ENCODE peak calls at places on chromosomes 11 and 22, in four cellular contexts. I, Y, S and Z are unnamed samples.

GRCh38 chr11:111935331-111936044 is 1.7 kb upstream of the DIXDC1 start:
- DNase-seq in Y (no peak), I (no peak), S (no peak), Z (no peak)

GRCh38 chr11:68003846-68004550 is at the start of gene UNC93B1:
- DNase-seq in I (peak), S (peak), Y (peak), Z (peak)

GRCh38 chr11:128262463-128263345 is 324.7 kb downstream of the ETS1 start:
- DNase-seq in I (no peak), Y (no peak), S (no peak), Z (no peak)

GRCh38 chr22:20981787-20982562 is at the start of gene LZTR1:
- DNase-seq in I (peak), Y (peak), S (peak), Z (peak)

GRCh38 chr11:75475767-75476650 is 43.0 kb upstream of the KLHL35 start:
- DNase-seq in S (no peak), Y (no peak), I (peak), Z (peak)

GRCh38 chr11:14446701-14447169 is 52.9 kb downstream of the COPB1 start:
- DNase-seq in Y (no peak), S (no peak), I (no peak), Z (peak)

GRCh38 chr11:35145249-35145648 is 6.3 kb downstream of the CD44 start:
- DNase-seq in I (no peak), S (no peak), Y (no peak), Z (peak)

GRCh38 chr22:50019316-50019715 is 6.8 kb upstream of the IL17REL start:
- DNase-seq in I (no peak), S (no peak), Y (no peak), Z (no peak)

GRCh38 chr11:112834277-112834755 is 126.9 kb upstream of the NCAM1 start:
- DNase-seq in Y (no peak), I (peak), S (no peak), Z (no peak)

GRCh38 chr11:74265256-74265655 is 46.2 kb downstream of the P4HA3 start:
- DNase-seq in S (no peak), Y (no peak), I (no peak), Z (no peak)

GRCh38 chr11:35949242-35949641 is 5.4 kb downstream of the LDLRAD3 start:
- DNase-seq in S (no peak), I (no peak), Y (no peak), Z (no peak)

GRCh38 chr11:44446996-44447771 is 118.3 kb upstream of the CD82 start:
- DNase-seq in Y (no peak), I (no peak), S (no peak), Z (no peak)

GRCh38 chr11:1920128-1920908 is 815 bp downstream of the TNNT3 start:
- DNase-seq in S (no peak), I (no peak), Y (no peak), Z (no peak)

GRCh38 chr11:8219257-8220021 is 44.2 kb downstream of the LMO1 start:
- DNase-seq in I (no peak), S (peak), Y (peak), Z (peak)

GRCh38 chr11:130390071-130390758 is 38.2 kb downstream of the ADAMTS8 start:
- DNase-seq in S (no peak), Y (no peak), I (no peak), Z (peak)

GRCh38 chr11:103736986-103737622 is 299.3 kb upstream of the DDI1 start:
- DNase-seq in S (no peak), I (peak), Y (no peak), Z (no peak)

GRCh38 chr11:118415739-118416068 is 14.3 kb downstream of the ATP5MG start:
- DNase-seq in S (no peak), Y (no peak), I (no peak), Z (peak)

GRCh38 chr11:46520971-46521745 is 72.7 kb downstream of the AMBRA1 start:
- DNase-seq in S (no peak), I (no peak), Y (no peak), Z (peak)

GRCh38 chr22:37165940-37166674 is 16.4 kb upstream of the IL2RB start:
- DNase-seq in Y (no peak), S (no peak), I (peak), Z (no peak)

GRCh38 chr22:17130199-17130598 is 9.0 kb upstream of the TMEM121B start:
- DNase-seq in Y (no peak), I (no peak), S (no peak), Z (no peak)

GRCh38 chr22:47106806-47107205 is 344.4 kb downstream of the TBC1D22A start:
- DNase-seq in Y (no peak), I (no peak), S (no peak), Z (no peak)

GRCh38 chr11:20457001-20457768 is 69.7 kb downstream of the PRMT3 start:
- DNase-seq in Y (no peak), I (no peak), S (no peak), Z (no peak)

GRCh38 chr11:59283825-59284772 is 71.4 kb upstream of the MPEG1 start:
- DNase-seq in S (no peak), Y (peak), I (no peak), Z (peak)

GRCh38 chr11:134040386-134041297 is 28.2 kb upstream of the JAM3 start:
- DNase-seq in S (no peak), I (no peak), Y (peak), Z (no peak)

GRCh38 chr22:35498026-35498425 is 42.6 kb upstream of the RASD2 start:
- DNase-seq in S (no peak), I (no peak), Y (no peak), Z (peak)

GRCh38 chr22:38135133-38135706 is 24.7 kb upstream of the BAIAP2L2 start:
- DNase-seq in Y (no peak), S (no peak), I (no peak), Z (peak)

GRCh38 chr11:76551400-76551799 is 106.6 kb downstream of the EMSY start:
- DNase-seq in Y (no peak), I (no peak), S (no peak), Z (peak)
- TF ChIP-seq CTCF in Y (no peak), I (peak), S (no peak), Z (peak)

GRCh38 chr11:122646549-122647340 is 8.8 kb upstream of the UBASH3B start:
- DNase-seq in Y (no peak), I (no peak), S (no peak), Z (peak)
- TF ChIP-seq CTCF in Y (no peak), I (no peak), S (no peak), Z (no peak)

DNA sequence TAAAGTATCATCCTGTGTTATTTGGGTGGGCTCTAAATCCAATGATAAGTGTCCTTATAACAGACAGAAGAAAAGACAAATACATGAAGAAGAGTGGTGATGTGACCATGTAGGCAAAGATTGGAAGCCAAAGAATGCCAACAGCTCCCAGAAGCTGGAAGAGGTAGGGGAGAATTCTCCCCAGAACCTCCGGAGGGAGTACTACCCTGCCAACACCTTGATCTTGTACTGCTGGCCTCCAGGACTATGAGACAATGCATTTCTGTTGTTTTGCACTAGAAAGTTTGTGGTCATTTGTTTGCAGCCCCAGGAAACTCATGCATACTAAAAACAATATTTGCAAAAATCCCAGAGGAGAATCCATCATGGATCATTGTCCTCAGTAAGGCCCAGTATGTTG is 115.0 kb upstream of the ARHGAP20 start:
- DNase-seq in S (no peak), Y (no peak), I (no peak), Z (no peak)
- TF ChIP-seq CTCF in S (no peak), Y (no peak), I (no peak), Z (no peak)

GRCh38 chr22:22711532-22711913 is 67.1 kb downstream of the GGTLC2 start:
- DNase-seq in S (peak), I (no peak), Y (no peak), Z (no peak)

GRCh38 chr22:22710719-22711531 is 66.5 kb downstream of the GGTLC2 start:
- DNase-seq in Y (peak), I (peak), S (peak), Z (peak)

GRCh38 chr22:22712092-22712658 is 67.8 kb downstream of the GGTLC2 start:
- DNase-seq in I (no peak), S (no peak), Y (no peak), Z (no peak)

GRCh38 chr22:22712666-22713365 is 68.4 kb downstream of the GGTLC2 start:
- DNase-seq in I (no peak), Y (no peak), S (no peak), Z (no peak)

DNA sequence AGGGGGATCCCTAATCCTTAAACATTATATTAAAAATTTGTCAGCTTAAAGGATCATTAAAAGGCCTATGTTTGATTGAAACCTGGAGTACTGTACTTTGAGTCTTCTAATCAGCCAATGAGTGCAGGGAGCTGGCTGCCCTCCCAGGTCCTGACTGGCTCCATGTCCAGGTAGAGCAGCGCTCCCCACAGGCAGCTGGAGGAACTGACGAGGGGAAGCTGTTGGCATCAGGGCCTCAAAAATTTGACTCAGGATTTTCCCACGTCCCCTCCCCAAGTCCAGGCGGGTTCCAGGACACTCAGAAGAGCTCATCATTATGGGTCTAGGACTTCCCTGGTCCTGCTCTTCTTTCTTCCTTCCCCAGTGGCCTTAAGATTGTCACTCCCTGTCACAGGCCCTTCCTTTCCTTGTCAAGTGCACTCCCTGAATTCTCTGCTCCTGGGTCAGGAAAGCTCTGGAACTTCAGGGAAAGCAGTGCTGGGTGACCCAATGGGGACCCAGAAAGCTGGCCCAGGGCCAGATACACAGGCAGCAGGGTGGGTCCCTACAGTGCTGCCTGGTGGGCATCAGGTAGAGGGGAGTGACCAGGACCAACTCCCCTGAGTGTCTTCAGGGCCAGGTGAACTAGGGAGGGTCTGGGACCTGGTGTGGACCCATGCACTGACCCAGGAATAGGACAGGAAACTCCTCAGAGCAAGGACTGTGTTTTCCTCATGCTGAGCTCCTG is 65.5 kb downstream of the GGTLC2 start:
- DNase-seq in Y (peak), S (peak), I (no peak), Z (peak)
- TF ChIP-seq CTCF in Y (peak), S (peak), I (no peak), Z (peak)

GRCh38 chr11:56048480-56048879 is 21.0 kb downstream of the OR5AS1 start:
- DNase-seq in I (no peak), S (no peak), Y (no peak), Z (no peak)

DNA sequence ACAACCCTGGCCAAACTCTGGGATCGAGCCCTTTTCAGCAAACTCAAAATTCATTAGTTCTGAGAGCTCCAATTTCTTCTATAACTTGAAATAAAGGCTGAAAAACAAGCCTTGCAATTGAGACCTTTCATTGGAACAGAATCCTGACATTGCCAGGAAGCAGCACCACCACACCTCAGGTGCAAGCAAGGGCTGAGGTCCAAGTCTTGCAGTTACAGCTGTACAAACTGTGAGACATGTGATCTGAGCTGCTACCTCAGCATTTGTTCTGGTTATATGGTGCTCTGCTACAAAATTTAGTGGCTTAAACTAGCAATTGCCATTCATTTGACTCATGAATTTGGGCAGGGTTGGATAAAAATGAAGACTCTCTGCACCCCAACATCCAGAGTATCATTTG is 18.1 kb downstream of the OR5AS1 start:
- DNase-seq in I (no peak), Y (no peak), S (no peak), Z (no peak)
- TF ChIP-seq CTCF in I (no peak), Y (no peak), S (no peak), Z (no peak)

GRCh38 chr11:61293869-61294716 is 1.0 kb downstream of the VWCE start:
- DNase-seq in S (peak), I (peak), Y (peak), Z (peak)
- TF ChIP-seq CTCF in S (no peak), I (no peak), Y (no peak), Z (no peak)

GRCh38 chr11:126060651-126061220 is 1.9 kb downstream of the CDON start:
- DNase-seq in S (no peak), Y (no peak), I (no peak), Z (peak)

GRCh38 chr11:126061707-126062678 is 673 bp downstream of the CDON start:
- DNase-seq in I (peak), S (no peak), Y (peak), Z (peak)

GRCh38 chr11:126063510-126063858 is 818 bp upstream of the CDON start:
- DNase-seq in S (no peak), I (no peak), Y (no peak), Z (no peak)

GRCh38 chr11:126059238-126059761 is 3.4 kb downstream of the CDON start:
- DNase-seq in I (no peak), Y (peak), S (no peak), Z (no peak)

GRCh38 chr11:126062679-126063509 is at the start of gene CDON:
- DNase-seq in I (peak), S (peak), Y (peak), Z (peak)
- TF ChIP-seq CTCF in I (no peak), S (no peak), Y (no peak), Z (no peak)

GRCh38 chr11:95153857-95154246 is 64.2 kb downstream of the ENDOD1 start:
- DNase-seq in S (no peak), I (no peak), Y (no peak), Z (no peak)

GRCh38 chr11:95156133-95156731 is 66.6 kb downstream of the ENDOD1 start:
- DNase-seq in Y (no peak), I (no peak), S (no peak), Z (no peak)

GRCh38 chr11:95152878-95153856 is 63.5 kb downstream of the ENDOD1 start:
- DNase-seq in S (no peak), I (no peak), Y (no peak), Z (no peak)

GRCh38 chr11:95155385-95155784 is 65.7 kb downstream of the ENDOD1 start:
- DNase-seq in Y (no peak), I (no peak), S (no peak), Z (no peak)

DNA sequence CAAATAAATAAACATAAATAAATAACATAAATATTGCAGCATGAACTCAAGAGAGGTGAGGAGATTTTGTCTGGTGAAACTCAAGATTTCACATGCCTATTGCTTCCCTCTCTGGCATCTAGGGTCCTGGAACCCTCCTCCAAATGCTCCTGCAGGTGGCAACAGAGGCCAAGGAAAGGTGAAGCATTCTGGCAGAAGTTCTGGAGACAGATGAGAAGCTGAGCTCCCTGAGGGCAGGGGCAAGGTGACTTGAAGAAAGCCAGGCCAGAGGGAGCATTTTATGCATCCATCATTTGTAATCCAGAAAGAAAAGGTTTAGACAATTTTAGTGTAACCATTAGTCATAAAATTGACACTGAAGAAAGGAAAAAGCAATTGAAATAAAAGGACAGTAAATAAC is 64.9 kb downstream of the ENDOD1 start:
- DNase-seq in Y (peak), I (no peak), S (peak), Z (peak)
- TF ChIP-seq CTCF in Y (peak), I (peak), S (peak), Z (peak)